ENCODE peak calls at places on chromosomes 16 and 17, in five cellular contexts. U is LoVo; E is Peyer's patch; I is posterior vena cava; X is stimulated activated CD4-positive, alpha-beta T cell treated with anti-CD3 and anti-CD28 coated beads, Interleukin-12 subunit alpha, Interleukin-12 subunit beta, amount 100 ng/mL, for 4 hours. L is an unnamed sample.

GRCh38 chr16:67015317-67015731 is 13.6 kb upstream of the CBFB start:
- DNase-seq in I (peak), X (no peak), E (peak), U (no peak), L (peak)

GRCh38 chr17:10210151-10210574 is 11.8 kb upstream of the GAS7 start:
- DNase-seq in U (peak), X (no peak), E (no peak), I (no peak), L (no peak)

GRCh38 chr16:73714976-73715375 is 581.6 kb upstream of the PSMD7 start:
- DNase-seq in E (no peak), U (no peak), X (no peak), I (no peak), L (no peak)

GRCh38 chr17:68141050-68141449 is 105.5 kb downstream of the KPNA2 start:
- DNase-seq in E (no peak), U (no peak), X (no peak), I (no peak), L (no peak)

GRCh38 chr16:68116256-68116853 is 31.2 kb downstream of the NFATC3 start:
- DNase-seq in U (peak), I (no peak), X (no peak), E (no peak), L (no peak)

GRCh38 chr17:21174719-21175118 is 39.2 kb downstream of the TMEM11 start:
- DNase-seq in E (no peak), I (no peak), X (no peak), U (no peak), L (no peak)

GRCh38 chr17:75850928-75851692 is 4.0 kb downstream of the WBP2 start:
- DNase-seq in U (no peak), I (no peak), X (no peak), E (no peak), L (peak)

GRCh38 chr16:25481636-25482035 is 210.1 kb upstream of the HS3ST4 start:
- DNase-seq in E (no peak), X (no peak), I (no peak), U (peak), L (no peak)

GRCh38 chr17:74919440-74920305 is 3.4 kb downstream of the USH1G start:
- DNase-seq in X (peak), E (no peak), U (no peak), I (no peak), L (no peak)

GRCh38 chr16:79902351-79902750 is 301.8 kb upstream of the MAF start:
- DNase-seq in U (no peak), I (no peak), X (no peak), E (no peak), L (no peak)

GRCh38 chr17:81067331-81067730 is 32.4 kb downstream of the BAIAP2 start:
- DNase-seq in U (no peak), I (no peak), X (no peak), E (no peak), L (no peak)

GRCh38 chr17:64984776-64985521 is 65.7 kb upstream of the LRRC37A3 start:
- DNase-seq in X (no peak), I (no peak), E (no peak), U (no peak), L (no peak)

GRCh38 chr16:68404736-68405345 is 43.5 kb downstream of the SMPD3 start:
- DNase-seq in X (no peak), I (peak), U (no peak), E (no peak), L (no peak)

GRCh38 chr17:17732892-17733670 is 51.8 kb downstream of the RAI1 start:
- DNase-seq in X (no peak), I (no peak), U (no peak), E (no peak), L (no peak)

GRCh38 chr17:28018439-28019070 is 23.9 kb upstream of the NLK start:
- DNase-seq in X (no peak), E (no peak), U (peak), I (no peak), L (no peak)

GRCh38 chr17:42187833-42188232 is 2.6 kb upstream of the HCRT start:
- DNase-seq in E (no peak), U (no peak), I (no peak), X (no peak), L (no peak)

GRCh38 chr16:17173134-17173729 is 297.5 kb downstream of the XYLT1 start:
- DNase-seq in U (no peak), I (peak), E (no peak), X (no peak), L (peak)

GRCh38 chr17:44312396-44313104 is 4.1 kb downstream of the RUNDC3A start:
- DNase-seq in E (no peak), U (no peak), I (no peak), X (no peak), L (no peak)

GRCh38 chr17:82667668-82668000 is 19.4 kb upstream of the WDR45B start:
- DNase-seq in X (no peak), E (no peak), I (peak), U (no peak), L (no peak)